ENCODE peak calls at places on chromosomes 6 and 20, in seven cellular contexts. One of them, this sample, is unnamed.

GRCh38 chr6:71038966-71039365 is 82.1 kb upstream of the B3GAT2 start:
- DNase-seq in smooth muscle cell of the brain vasculature: no peak
- DNase-seq in epithelial cell of prostate: no peak
- DNase-seq in cardiac fibroblast: no peak
- DNase-seq in AG08395: no peak
- DNase-seq in left cardiac atrium: no peak
- DNase-seq in GM12892: no peak
- DNase-seq in this sample: no peak

GRCh38 chr6:83970582-83970981 is 63.0 kb upstream of the MRAP2 start:
- DNase-seq in GM12892: no peak
- DNase-seq in epithelial cell of prostate: no peak
- DNase-seq in cardiac fibroblast: no peak
- DNase-seq in smooth muscle cell of the brain vasculature: no peak
- DNase-seq in left cardiac atrium: no peak
- DNase-seq in AG08395: no peak
- DNase-seq in this sample: no peak

GRCh38 chr6:131954775-131955107 is 3.6 kb upstream of the CCN2 start:
- DNase-seq in left cardiac atrium: peak; percentile 56
- DNase-seq in cardiac fibroblast: peak; percentile 100
- DNase-seq in AG08395: no peak
- DNase-seq in smooth muscle cell of the brain vasculature: peak; percentile 87
- DNase-seq in epithelial cell of prostate: no peak
- DNase-seq in GM12892: no peak
- DNase-seq in this sample: no peak

GRCh38 chr20:7161690-7162089 is 394.2 kb downstream of the BMP2 start:
- DNase-seq in GM12892: no peak
- DNase-seq in left cardiac atrium: no peak
- DNase-seq in epithelial cell of prostate: no peak
- DNase-seq in smooth muscle cell of the brain vasculature: no peak
- DNase-seq in AG08395: peak; percentile 3
- DNase-seq in cardiac fibroblast: peak; percentile 48
- DNase-seq in this sample: no peak

GRCh38 chr6:121615493-121615892 is 180.0 kb downstream of the GJA1 start:
- DNase-seq in GM12892: no peak
- DNase-seq in AG08395: no peak
- DNase-seq in smooth muscle cell of the brain vasculature: no peak
- DNase-seq in cardiac fibroblast: no peak
- DNase-seq in epithelial cell of prostate: no peak
- DNase-seq in left cardiac atrium: no peak
- DNase-seq in this sample: no peak

GRCh38 chr6:27505209-27506027 is 32.5 kb upstream of the ZNF184 start:
- DNase-seq in left cardiac atrium: no peak
- DNase-seq in epithelial cell of prostate: no peak
- DNase-seq in smooth muscle cell of the brain vasculature: no peak
- DNase-seq in GM12892: no peak
- DNase-seq in cardiac fibroblast: peak; percentile 94
- DNase-seq in AG08395: peak; percentile 17
- DNase-seq in this sample: no peak

GRCh38 chr6:142155895-142156757 is 9.1 kb downstream of the VTA1 start:
- DNase-seq in cardiac fibroblast: peak; percentile 61
- DNase-seq in epithelial cell of prostate: no peak
- DNase-seq in AG08395: peak; percentile 13
- DNase-seq in smooth muscle cell of the brain vasculature: no peak
- DNase-seq in left cardiac atrium: no peak
- DNase-seq in GM12892: no peak
- DNase-seq in this sample: no peak

GRCh38 chr6:36692220-36692619 is 5.4 kb upstream of the RAB44 start:
- DNase-seq in left cardiac atrium: no peak
- DNase-seq in epithelial cell of prostate: no peak
- DNase-seq in cardiac fibroblast: no peak
- DNase-seq in smooth muscle cell of the brain vasculature: no peak
- DNase-seq in AG08395: no peak
- DNase-seq in GM12892: peak; percentile 57
- DNase-seq in this sample: no peak

GRCh38 chr6:109467696-109468095 is 12.1 kb upstream of the MICAL1 start:
- DNase-seq in cardiac fibroblast: no peak
- DNase-seq in GM12892: no peak
- DNase-seq in smooth muscle cell of the brain vasculature: no peak
- DNase-seq in epithelial cell of prostate: no peak
- DNase-seq in left cardiac atrium: no peak
- DNase-seq in AG08395: no peak
- DNase-seq in this sample: no peak

GRCh38 chr6:93550551-93551276 is 131.4 kb upstream of the EPHA7 start:
- DNase-seq in cardiac fibroblast: no peak
- DNase-seq in AG08395: no peak
- DNase-seq in GM12892: no peak
- DNase-seq in left cardiac atrium: no peak
- DNase-seq in smooth muscle cell of the brain vasculature: no peak
- DNase-seq in epithelial cell of prostate: no peak
- DNase-seq in this sample: no peak

GRCh38 chr6:169022079-169022478 is 231.6 kb downstream of the THBS2 start:
- DNase-seq in GM12892: no peak
- DNase-seq in cardiac fibroblast: no peak
- DNase-seq in smooth muscle cell of the brain vasculature: no peak
- DNase-seq in AG08395: no peak
- DNase-seq in left cardiac atrium: no peak
- DNase-seq in epithelial cell of prostate: no peak
- DNase-seq in this sample: no peak

GRCh38 chr6:66103354-66103753 is 396.3 kb upstream of the EYS start:
- DNase-seq in GM12892: no peak
- DNase-seq in cardiac fibroblast: no peak
- DNase-seq in epithelial cell of prostate: no peak
- DNase-seq in smooth muscle cell of the brain vasculature: no peak
- DNase-seq in left cardiac atrium: no peak
- DNase-seq in AG08395: no peak
- DNase-seq in this sample: no peak

GRCh38 chr6:9095671-9096260 is 660.4 kb upstream of the SLC35B3 start:
- DNase-seq in left cardiac atrium: no peak
- DNase-seq in cardiac fibroblast: no peak
- DNase-seq in GM12892: no peak
- DNase-seq in AG08395: no peak
- DNase-seq in epithelial cell of prostate: no peak
- DNase-seq in smooth muscle cell of the brain vasculature: no peak
- DNase-seq in this sample: no peak

GRCh38 chr20:31760457-31761240 is 21.6 kb downstream of the TPX2 start:
- DNase-seq in epithelial cell of prostate: no peak
- DNase-seq in smooth muscle cell of the brain vasculature: no peak
- DNase-seq in GM12892: no peak
- DNase-seq in AG08395: no peak
- DNase-seq in cardiac fibroblast: peak; percentile 77
- DNase-seq in left cardiac atrium: no peak
- DNase-seq in this sample: no peak

GRCh38 chr6:76774750-76775396 is 688.4 kb downstream of the HTR1B start:
- DNase-seq in cardiac fibroblast: peak; percentile 40
- DNase-seq in left cardiac atrium: no peak
- DNase-seq in AG08395: no peak
- DNase-seq in epithelial cell of prostate: no peak
- DNase-seq in GM12892: no peak
- DNase-seq in smooth muscle cell of the brain vasculature: no peak
- DNase-seq in this sample: peak; percentile 34

This sample was measured in heart right ventricle.